ENCODE peak calls at places on chromosomes 2 and 18, in six cellular contexts. M, Y, O, U, H and F are unnamed samples.

GRCh38 chr2:14634885-14635871 is 2.7 kb downstream of the LRATD1 start:
- DNase-seq in M (peak; percentile 77), Y (peak; percentile 60), O (peak; percentile 84), U (peak; percentile 90), H (no peak), F (peak; percentile 75)

GRCh38 chr2:72757177-72757775 is 68.6 kb downstream of the EXOC6B start:
- DNase-seq in M (no peak), Y (no peak), O (no peak), U (no peak), H (no peak), F (no peak)

GRCh38 chr18:37398248-37398920 is 167.2 kb downstream of the CELF4 start:
- DNase-seq in M (no peak), Y (no peak), O (no peak), U (no peak), H (no peak), F (no peak)

GRCh38 chr18:3230401-3231334 is 10.9 kb upstream of the MYOM1 start:
- DNase-seq in M (no peak), Y (no peak), O (no peak), U (no peak), H (no peak), F (no peak)

GRCh38 chr18:950882-951539 is 46.3 kb downstream of the ADCYAP1 start:
- DNase-seq in M (no peak), Y (no peak), O (no peak), U (no peak), H (no peak), F (no peak)

GRCh38 chr2:49042510-49042909 is 111.8 kb downstream of the FSHR start:
- DNase-seq in M (no peak), Y (no peak), O (no peak), U (no peak), H (no peak), F (no peak)

GRCh38 chr2:241708879-241709278 is 7.0 kb downstream of the ING5 start:
- DNase-seq in M (no peak), Y (no peak), O (no peak), U (peak; percentile 20), H (no peak), F (no peak)

GRCh38 chr2:19738707-19739106 is 163.1 kb downstream of the TTC32 start:
- DNase-seq in M (no peak), Y (no peak), O (peak; percentile 20), U (no peak), H (no peak), F (no peak)

GRCh38 chr2:145691659-145692058 is 1171.7 kb upstream of the ZEB2 start:
- DNase-seq in M (no peak), Y (no peak), O (no peak), U (no peak), H (no peak), F (no peak)

GRCh38 chr18:79606621-79607331 is 72.8 kb upstream of the CTDP1 start:
- DNase-seq in M (no peak), Y (peak; percentile 17), O (no peak), U (peak; percentile 67), H (no peak), F (peak; percentile 10)

GRCh38 chr2:163752252-163752651 is 16.4 kb upstream of the FIGN start:
- DNase-seq in M (no peak), Y (no peak), O (no peak), U (no peak), H (no peak), F (no peak)

GRCh38 chr2:25825238-25825637 is 53.0 kb downstream of the ASXL2 start:
- DNase-seq in M (no peak), Y (no peak), O (no peak), U (no peak), H (no peak), F (no peak)

GRCh38 chr18:43279015-43279758 is 1.9 kb upstream of the SYT4 start:
- DNase-seq in M (peak; percentile 10), Y (no peak), O (no peak), U (no peak), H (no peak), F (no peak)

GRCh38 chr18:31061945-31062344 is 19.4 kb upstream of the DSC3 start:
- DNase-seq in M (no peak), Y (no peak), O (no peak), U (no peak), H (no peak), F (no peak)

GRCh38 chr2:239165206-239165831 is 235.5 kb downstream of the HDAC4 start:
- DNase-seq in M (peak; percentile 1), Y (peak; percentile 5), O (no peak), U (peak; percentile 53), H (no peak), F (peak; percentile 7)

GRCh38 chr18:23053756-23054457 is 81.4 kb upstream of the CABLES1 start:
- DNase-seq in M (peak; percentile 66), Y (no peak), O (no peak), U (no peak), H (no peak), F (peak; percentile 31)

GRCh38 chr2:142874293-142874814 is 3.1 kb upstream of the KYNU start:
- DNase-seq in M (no peak), Y (no peak), O (peak; percentile 57), U (no peak), H (no peak), F (no peak)

GRCh38 chr2:216012133-216012829 is 1.1 kb downstream of the MREG start:
- DNase-seq in M (no peak), Y (no peak), O (peak; percentile 23), U (no peak), H (no peak), F (no peak)

GRCh38 chr2:237724811-237725478 is 73.6 kb upstream of the RBM44 start:
- DNase-seq in M (no peak), Y (no peak), O (no peak), U (no peak), H (no peak), F (no peak)

GRCh38 chr2:230716588-230716987 is 3.9 kb downstream of the CAB39 start:
- DNase-seq in M (no peak), Y (no peak), O (no peak), U (no peak), H (no peak), F (no peak)

GRCh38 chr2:101400048-101400447 is 12.7 kb upstream of the CREG2 start:
- DNase-seq in M (no peak), Y (no peak), O (no peak), U (no peak), H (no peak), F (no peak)

GRCh38 chr18:3540805-3541548 is 91.0 kb downstream of the TGIF1 start:
- DNase-seq in M (no peak), Y (no peak), O (peak; percentile 46), U (no peak), H (no peak), F (no peak)

GRCh38 chr18:76493213-76494107 is 1.6 kb downstream of the ZNF516 start:
- DNase-seq in M (no peak), Y (no peak), O (peak; percentile 35), U (peak; percentile 28), H (no peak), F (no peak)

GRCh38 chr18:54229660-54230059 is 5.2 kb upstream of the MBD2 start:
- DNase-seq in M (no peak), Y (no peak), O (no peak), U (no peak), H (no peak), F (no peak)

GRCh38 chr2:61758159-61758558 is 95.7 kb downstream of the FAM161A start:
- DNase-seq in M (no peak), Y (no peak), O (no peak), U (no peak), H (no peak), F (no peak)

GRCh38 chr2:168174761-168175160 is 72.6 kb downstream of the STK39 start:
- DNase-seq in M (no peak), Y (no peak), O (no peak), U (no peak), H (no peak), F (no peak)

GRCh38 chr18:47120428-47120827 is 29.9 kb downstream of the HDHD2 start:
- DNase-seq in M (no peak), Y (no peak), O (no peak), U (no peak), H (peak; percentile 41), F (no peak)

GRCh38 chr2:195695002-195695631 is 38.1 kb downstream of the SLC39A10 start:
- DNase-seq in M (peak; percentile 48), Y (no peak), O (no peak), U (no peak), H (no peak), F (no peak)

GRCh38 chr18:54983041-54983686 is 23.9 kb upstream of the CCDC68 start:
- DNase-seq in M (no peak), Y (no peak), O (no peak), U (no peak), H (peak; percentile 10), F (no peak)

GRCh38 chr2:237715459-237715947 is 83.1 kb upstream of the RBM44 start:
- DNase-seq in M (no peak), Y (no peak), O (peak; percentile 73), U (no peak), H (no peak), F (no peak)

GRCh38 chr18:63897072-63897471 is 9.6 kb downstream of the SERPINB2 start:
- DNase-seq in M (no peak), Y (no peak), O (no peak), U (no peak), H (no peak), F (no peak)

GRCh38 chr2:215612770-215613169 is 176.9 kb upstream of the FN1 start:
- DNase-seq in M (no peak), Y (no peak), O (no peak), U (no peak), H (no peak), F (no peak)

GRCh38 chr2:111662039-111662740 is 221.8 kb downstream of the ANAPC1 start:
- DNase-seq in M (no peak), Y (no peak), O (no peak), U (no peak), H (no peak), F (no peak)

GRCh38 chr2:207504513-207505171 is 25.1 kb upstream of the CREB1 start:
- DNase-seq in M (peak; percentile 29), Y (no peak), O (no peak), U (no peak), H (no peak), F (no peak)
- TF ChIP-seq CTCF in M (no peak), Y (no peak), O (no peak), U (no peak), H (no peak), F (no peak)

GRCh38 chr18:26714739-26715138 is 150.8 kb downstream of the AQP4 start:
- DNase-seq in M (no peak), Y (no peak), O (no peak), U (no peak), H (no peak), F (no peak)
- TF ChIP-seq CTCF in M (no peak), Y (no peak), O (no peak), U (no peak), H (no peak), F (no peak)

GRCh38 chr2:151718247-151718646 is 16.0 kb downstream of the NEB start:
- DNase-seq in M (no peak), Y (no peak), O (no peak), U (no peak), H (no peak), F (no peak)
- TF ChIP-seq CTCF in M (no peak), Y (no peak), O (no peak), U (no peak), H (no peak), F (no peak)

DNA sequence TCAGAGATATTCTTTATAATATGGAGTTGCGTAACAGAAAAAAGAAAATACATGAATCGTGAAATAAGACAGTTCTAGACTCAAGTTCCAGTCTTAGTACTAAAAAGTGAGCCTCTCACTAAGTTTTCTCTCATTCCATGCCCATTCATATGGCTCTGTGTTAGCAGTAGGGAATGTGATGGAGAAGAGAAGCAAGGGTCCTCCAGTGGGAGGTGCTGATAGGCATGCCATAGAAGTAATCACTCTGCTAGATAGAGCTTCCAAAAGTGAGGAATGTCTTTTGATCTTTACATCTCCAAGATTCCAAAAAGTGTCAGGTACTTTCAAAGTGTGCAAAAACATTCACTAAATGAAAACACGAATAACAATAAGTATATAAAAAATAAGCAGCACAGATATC is 678.4 kb downstream of the DCDC2C start:
- DNase-seq in M (no peak), Y (no peak), O (no peak), U (no peak), H (no peak), F (no peak)
- TF ChIP-seq CTCF in M (no peak), Y (no peak), O (no peak), U (no peak), H (no peak), F (no peak)